ENCODE peak calls at places on chromosomes 7 and 10, in ten cellular contexts. One of them, this sample, is unnamed.

GRCh38 chr7:97959046-97959445 is 30.9 kb downstream of the OCM2 start:
- DNase-seq in hepatocyte: no peak
- DNase-seq in endodermal cell: no peak
- DNase-seq in GM12878: no peak
- DNase-seq in psoas muscle: no peak
- DNase-seq in cardiac muscle cell: no peak
- DNase-seq in mammary epithelial cell: no peak
- DNase-seq in thyroid gland: no peak
- DNase-seq in OCI-LY7: no peak
- DNase-seq in esophagus squamous epithelium: no peak
- DNase-seq in this sample: no peak

GRCh38 chr7:147485660-147486210 is 1104.8 kb upstream of the C7orf33 start:
- DNase-seq in mammary epithelial cell: no peak
- DNase-seq in psoas muscle: no peak
- DNase-seq in OCI-LY7: no peak
- DNase-seq in esophagus squamous epithelium: no peak
- DNase-seq in thyroid gland: no peak
- DNase-seq in endodermal cell: no peak
- DNase-seq in GM12878: no peak
- DNase-seq in hepatocyte: no peak
- DNase-seq in cardiac muscle cell: no peak
- DNase-seq in this sample: no peak

GRCh38 chr10:19640864-19641263 is 175.4 kb upstream of the PLXDC2 start:
- DNase-seq in endodermal cell: no peak
- DNase-seq in cardiac muscle cell: no peak
- DNase-seq in hepatocyte: no peak
- DNase-seq in psoas muscle: no peak
- DNase-seq in mammary epithelial cell: no peak
- DNase-seq in esophagus squamous epithelium: no peak
- DNase-seq in GM12878: no peak
- DNase-seq in OCI-LY7: no peak
- DNase-seq in thyroid gland: no peak
- DNase-seq in this sample: no peak

GRCh38 chr10:17454181-17454800 is at the start of gene ST8SIA6:
- DNase-seq in hepatocyte: peak; percentile 73
- DNase-seq in mammary epithelial cell: peak; percentile 42
- DNase-seq in thyroid gland: peak; percentile 11
- DNase-seq in cardiac muscle cell: peak; percentile 73
- DNase-seq in OCI-LY7: no peak
- DNase-seq in endodermal cell: peak; percentile 83
- DNase-seq in GM12878: no peak
- DNase-seq in psoas muscle: peak; percentile 42
- DNase-seq in esophagus squamous epithelium: no peak
- DNase-seq in this sample: no peak

GRCh38 chr7:128362670-128363069 is 1.2 kb upstream of the PRRT4 start:
- DNase-seq in GM12878: no peak
- DNase-seq in endodermal cell: no peak
- DNase-seq in esophagus squamous epithelium: no peak
- DNase-seq in hepatocyte: no peak
- DNase-seq in mammary epithelial cell: peak; percentile 73
- DNase-seq in psoas muscle: no peak
- DNase-seq in OCI-LY7: no peak
- DNase-seq in thyroid gland: no peak
- DNase-seq in cardiac muscle cell: no peak
- DNase-seq in this sample: no peak

GRCh38 chr10:9254353-9254752 is 1199.9 kb downstream of the GATA3 start:
- DNase-seq in hepatocyte: no peak
- DNase-seq in GM12878: no peak
- DNase-seq in OCI-LY7: no peak
- DNase-seq in mammary epithelial cell: peak; percentile 24
- DNase-seq in cardiac muscle cell: no peak
- DNase-seq in thyroid gland: no peak
- DNase-seq in esophagus squamous epithelium: no peak
- DNase-seq in psoas muscle: no peak
- DNase-seq in endodermal cell: no peak
- DNase-seq in this sample: no peak

GRCh38 chr7:158596745-158597144 is 9.1 kb upstream of the PTPRN2 start:
- DNase-seq in esophagus squamous epithelium: no peak
- DNase-seq in cardiac muscle cell: no peak
- DNase-seq in endodermal cell: no peak
- DNase-seq in hepatocyte: no peak
- DNase-seq in thyroid gland: no peak
- DNase-seq in GM12878: no peak
- DNase-seq in mammary epithelial cell: no peak
- DNase-seq in OCI-LY7: no peak
- DNase-seq in psoas muscle: no peak
- DNase-seq in this sample: no peak

GRCh38 chr7:94440460-94441039 is 45.9 kb downstream of the COL1A2 start:
- DNase-seq in OCI-LY7: no peak
- DNase-seq in cardiac muscle cell: no peak
- DNase-seq in endodermal cell: no peak
- DNase-seq in hepatocyte: peak; percentile 43
- DNase-seq in esophagus squamous epithelium: no peak
- DNase-seq in thyroid gland: no peak
- DNase-seq in GM12878: no peak
- DNase-seq in psoas muscle: no peak
- DNase-seq in mammary epithelial cell: no peak
- DNase-seq in this sample: no peak

GRCh38 chr10:69741252-69741651 is 60.5 kb upstream of the COL13A1 start:
- DNase-seq in mammary epithelial cell: no peak
- DNase-seq in psoas muscle: no peak
- DNase-seq in cardiac muscle cell: no peak
- DNase-seq in endodermal cell: no peak
- DNase-seq in thyroid gland: no peak
- DNase-seq in OCI-LY7: no peak
- DNase-seq in esophagus squamous epithelium: no peak
- DNase-seq in hepatocyte: no peak
- DNase-seq in GM12878: no peak
- DNase-seq in this sample: no peak

GRCh38 chr10:94314913-94315545 is 47.7 kb downstream of the NOC3L start:
- DNase-seq in hepatocyte: peak; percentile 19
- DNase-seq in GM12878: no peak
- DNase-seq in psoas muscle: no peak
- DNase-seq in OCI-LY7: no peak
- DNase-seq in endodermal cell: peak; percentile 50
- DNase-seq in thyroid gland: no peak
- DNase-seq in cardiac muscle cell: no peak
- DNase-seq in esophagus squamous epithelium: no peak
- DNase-seq in mammary epithelial cell: no peak
- DNase-seq in this sample: no peak

GRCh38 chr10:126562209-126562680 is 108.2 kb downstream of the C10orf90 start:
- DNase-seq in OCI-LY7: no peak
- DNase-seq in endodermal cell: peak; percentile 82
- DNase-seq in GM12878: no peak
- DNase-seq in hepatocyte: no peak
- DNase-seq in psoas muscle: no peak
- DNase-seq in esophagus squamous epithelium: no peak
- DNase-seq in cardiac muscle cell: no peak
- DNase-seq in mammary epithelial cell: no peak
- DNase-seq in thyroid gland: no peak
- DNase-seq in this sample: no peak

GRCh38 chr7:45143616-45144015 is 14.0 kb upstream of the RAMP3 start:
- DNase-seq in GM12878: no peak
- DNase-seq in esophagus squamous epithelium: no peak
- DNase-seq in cardiac muscle cell: no peak
- DNase-seq in psoas muscle: no peak
- DNase-seq in mammary epithelial cell: peak; percentile 54
- DNase-seq in OCI-LY7: no peak
- DNase-seq in endodermal cell: no peak
- DNase-seq in thyroid gland: no peak
- DNase-seq in hepatocyte: no peak
- DNase-seq in this sample: no peak

GRCh38 chr10:23522345-23522744 is 83.5 kb downstream of the OTUD1 start:
- DNase-seq in hepatocyte: no peak
- DNase-seq in esophagus squamous epithelium: no peak
- DNase-seq in cardiac muscle cell: no peak
- DNase-seq in mammary epithelial cell: no peak
- DNase-seq in OCI-LY7: no peak
- DNase-seq in psoas muscle: no peak
- DNase-seq in thyroid gland: no peak
- DNase-seq in GM12878: no peak
- DNase-seq in endodermal cell: no peak
- DNase-seq in this sample: no peak

GRCh38 chr7:30831227-30831626 is 60.0 kb downstream of the MINDY4 start:
- DNase-seq in GM12878: no peak
- DNase-seq in mammary epithelial cell: no peak
- DNase-seq in endodermal cell: no peak
- DNase-seq in psoas muscle: no peak
- DNase-seq in hepatocyte: no peak
- DNase-seq in OCI-LY7: no peak
- DNase-seq in thyroid gland: no peak
- DNase-seq in cardiac muscle cell: no peak
- DNase-seq in esophagus squamous epithelium: no peak
- DNase-seq in this sample: no peak

GRCh38 chr7:30825215-30825720 is 54.1 kb downstream of the MINDY4 start:
- DNase-seq in psoas muscle: no peak
- DNase-seq in GM12878: no peak
- DNase-seq in cardiac muscle cell: no peak
- DNase-seq in OCI-LY7: no peak
- DNase-seq in mammary epithelial cell: no peak
- DNase-seq in thyroid gland: no peak
- DNase-seq in esophagus squamous epithelium: no peak
- DNase-seq in endodermal cell: no peak
- DNase-seq in hepatocyte: no peak
- DNase-seq in this sample: no peak

GRCh38 chr7:30831936-30832335 is 60.7 kb downstream of the MINDY4 start:
- DNase-seq in hepatocyte: no peak
- DNase-seq in endodermal cell: no peak
- DNase-seq in GM12878: no peak
- DNase-seq in cardiac muscle cell: no peak
- DNase-seq in OCI-LY7: no peak
- DNase-seq in psoas muscle: no peak
- DNase-seq in thyroid gland: no peak
- DNase-seq in esophagus squamous epithelium: no peak
- DNase-seq in mammary epithelial cell: no peak
- DNase-seq in this sample: no peak

GRCh38 chr7:30828591-30828990 is 57.4 kb downstream of the MINDY4 start:
- DNase-seq in hepatocyte: no peak
- DNase-seq in thyroid gland: no peak
- DNase-seq in psoas muscle: no peak
- DNase-seq in mammary epithelial cell: no peak
- DNase-seq in cardiac muscle cell: no peak
- DNase-seq in GM12878: no peak
- DNase-seq in endodermal cell: no peak
- DNase-seq in OCI-LY7: no peak
- DNase-seq in esophagus squamous epithelium: no peak
- DNase-seq in this sample: no peak

DNA sequence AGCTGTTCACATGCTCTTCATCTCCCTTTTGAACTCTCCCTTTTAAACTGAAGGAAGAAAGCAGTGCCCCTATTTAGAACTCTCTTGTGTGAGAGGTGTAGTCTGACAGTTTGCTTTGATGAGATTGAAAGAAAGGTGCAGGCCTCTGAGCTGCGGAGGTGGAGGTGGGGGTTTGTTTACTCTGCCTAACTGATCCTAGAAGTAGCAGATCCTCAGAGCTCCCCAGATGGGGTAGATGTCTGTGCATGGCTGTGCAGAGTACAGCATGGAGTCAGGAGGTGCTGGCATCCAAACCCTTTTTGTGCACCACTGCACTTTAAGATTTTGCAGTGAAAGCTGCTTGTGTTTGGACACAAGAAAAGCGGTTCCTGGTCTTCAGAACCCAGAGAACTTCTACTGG is 58.3 kb downstream of the MINDY4 start:
- DNase-seq in endodermal cell: no peak
- DNase-seq in cardiac muscle cell: no peak
- DNase-seq in psoas muscle: no peak
- DNase-seq in hepatocyte: no peak
- DNase-seq in thyroid gland: peak; percentile 70
- DNase-seq in mammary epithelial cell: no peak
- DNase-seq in GM12878: no peak
- DNase-seq in OCI-LY7: no peak
- DNase-seq in esophagus squamous epithelium: no peak
- DNase-seq in this sample: no peak
- H3K9me3 ChIP-seq in endodermal cell: peaks cover 33% of the 10 kb centered on the region
- H3K9me3 ChIP-seq in cardiac muscle cell: no peaks in the 10 kb centered on the region
- H3K9me3 ChIP-seq in psoas muscle: peaks cover 4% of the 10 kb centered on the region
- H3K9me3 ChIP-seq in hepatocyte: no peaks in the 10 kb centered on the region
- H3K9me3 ChIP-seq in thyroid gland: no peaks in the 10 kb centered on the region
- H3K9me3 ChIP-seq in mammary epithelial cell: peaks cover 8% of the 10 kb centered on the region
- H3K9me3 ChIP-seq in GM12878: peaks cover 5% of the 10 kb centered on the region
- H3K9me3 ChIP-seq in OCI-LY7: peaks cover 4% of the 10 kb centered on the region
- H3K9me3 ChIP-seq in esophagus squamous epithelium: peaks cover 7% of the 10 kb centered on the region
- H3K9me3 ChIP-seq in this sample: no peaks in the 10 kb centered on the region

GRCh38 chr10:79289801-79290200 is 57.5 kb upstream of the PPIF start:
- DNase-seq in cardiac muscle cell: no peak
- DNase-seq in endodermal cell: no peak
- DNase-seq in psoas muscle: no peak
- DNase-seq in hepatocyte: no peak
- DNase-seq in mammary epithelial cell: no peak
- DNase-seq in esophagus squamous epithelium: no peak
- DNase-seq in GM12878: no peak
- DNase-seq in OCI-LY7: no peak
- DNase-seq in thyroid gland: no peak
- DNase-seq in this sample: no peak
- H3K4me1 ChIP-seq in cardiac muscle cell: no peaks in the 10 kb centered on the region
- H3K4me1 ChIP-seq in endodermal cell: peaks cover 9% of the 10 kb centered on the region
- H3K4me1 ChIP-seq in psoas muscle: peaks cover 9% of the 10 kb centered on the region
- H3K4me1 ChIP-seq in hepatocyte: no peaks in the 10 kb centered on the region
- H3K4me1 ChIP-seq in mammary epithelial cell: peaks cover 30% of the 10 kb centered on the region
- H3K4me1 ChIP-seq in esophagus squamous epithelium: peaks cover 52% of the 10 kb centered on the region
- H3K4me1 ChIP-seq in GM12878: peaks cover 37% of the 10 kb centered on the region
- H3K4me1 ChIP-seq in OCI-LY7: peaks cover 26% of the 10 kb centered on the region
- H3K4me1 ChIP-seq in thyroid gland: peaks cover 36% of the 10 kb centered on the region
- H3K4me1 ChIP-seq in this sample: no peaks in the 10 kb centered on the region

GRCh38 chr10:89238956-89239713 is 12.4 kb downstream of the LIPA start:
- DNase-seq in psoas muscle: no peak
- DNase-seq in OCI-LY7: no peak
- DNase-seq in GM12878: no peak
- DNase-seq in endodermal cell: no peak
- DNase-seq in hepatocyte: no peak
- DNase-seq in esophagus squamous epithelium: no peak
- DNase-seq in mammary epithelial cell: no peak
- DNase-seq in cardiac muscle cell: peak; percentile 64
- DNase-seq in thyroid gland: no peak
- DNase-seq in this sample: no peak
- TF ChIP-seq CTCF in psoas muscle: no peak
- TF ChIP-seq CTCF in OCI-LY7: no peak
- TF ChIP-seq CTCF in GM12878: no peak
- TF ChIP-seq CTCF in endodermal cell: peak; percentile 45
- TF ChIP-seq CTCF in hepatocyte: no peak
- TF ChIP-seq CTCF in esophagus squamous epithelium: no peak
- TF ChIP-seq CTCF in mammary epithelial cell: no peak
- TF ChIP-seq CTCF in cardiac muscle cell: no peak
- TF ChIP-seq CTCF in thyroid gland: no peak
- TF ChIP-seq CTCF in this sample: no peak

DNA sequence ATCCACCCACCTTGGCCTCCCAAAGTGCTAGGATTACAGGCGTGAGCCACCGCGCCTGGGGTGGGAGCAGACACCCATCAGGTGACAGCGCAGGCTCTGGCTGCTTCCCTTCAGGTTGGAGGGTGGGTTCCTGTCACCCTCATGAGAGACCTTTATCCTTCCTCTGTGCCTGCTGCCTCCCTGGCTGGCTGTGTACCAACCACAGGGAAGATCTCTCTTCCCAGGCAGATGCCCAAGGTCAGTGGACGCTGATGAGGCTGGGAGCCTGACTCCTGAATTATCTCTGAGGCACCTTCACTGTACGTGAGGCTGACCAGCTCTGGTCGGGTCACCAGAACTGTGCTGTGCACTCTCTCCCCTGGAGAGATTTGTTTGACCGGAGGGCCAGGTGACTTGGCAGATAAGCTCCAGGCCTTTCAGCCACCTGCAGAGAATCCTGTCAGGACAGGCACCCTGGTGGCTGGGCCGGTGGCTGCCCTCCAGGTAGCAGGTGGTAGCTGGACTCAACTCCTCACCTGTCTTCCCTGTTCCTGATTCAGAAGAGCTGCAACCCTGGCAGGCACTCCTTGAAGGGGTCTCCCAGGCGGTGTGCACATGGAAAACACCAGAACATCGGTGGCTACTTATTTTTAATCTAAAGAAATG is 251.9 kb downstream of the GLRX3 start:
- DNase-seq in cardiac muscle cell: no peak
- DNase-seq in thyroid gland: no peak
- DNase-seq in endodermal cell: no peak
- DNase-seq in esophagus squamous epithelium: no peak
- DNase-seq in psoas muscle: no peak
- DNase-seq in hepatocyte: no peak
- DNase-seq in GM12878: no peak
- DNase-seq in mammary epithelial cell: no peak
- DNase-seq in OCI-LY7: no peak
- DNase-seq in this sample: no peak
- H3K9me3 ChIP-seq in cardiac muscle cell: no peaks in the 10 kb centered on the region
- H3K9me3 ChIP-seq in thyroid gland: no peaks in the 10 kb centered on the region
- H3K9me3 ChIP-seq in endodermal cell: peaks cover under 1% of the 10 kb centered on the region
- H3K9me3 ChIP-seq in esophagus squamous epithelium: peaks cover 22% of the 10 kb centered on the region
- H3K9me3 ChIP-seq in psoas muscle: no peaks in the 10 kb centered on the region
- H3K9me3 ChIP-seq in hepatocyte: no peaks in the 10 kb centered on the region
- H3K9me3 ChIP-seq in GM12878: no peaks in the 10 kb centered on the region
- H3K9me3 ChIP-seq in mammary epithelial cell: peaks cover 31% of the 10 kb centered on the region
- H3K9me3 ChIP-seq in OCI-LY7: no peaks in the 10 kb centered on the region
- H3K9me3 ChIP-seq in this sample: no peaks in the 10 kb centered on the region